ENCODE peak calls at places on chromosomes 16 and 17, in eight cellular contexts. One of them, this sample, is unnamed.

GRCh38 chr17:41647038-41647813 is 22.9 kb upstream of the KRT17 start:
- DNase-seq in D341Med: no peak
- DNase-seq in NCI-H1092: no peak
- DNase-seq in tibial artery: no peak
- DNase-seq in stimulated activated CD4-positive, alpha-beta T cell treated with anti-CD3 and anti-CD28 coated beads, TNF-alpha, amount 100 ng/mL, for 1 hour: no peak
- DNase-seq in T-helper 2 cell: no peak
- DNase-seq in mesendoderm: peak
- DNase-seq in stimulated activated CD8-positive, alpha-beta memory T cell treated with anti-CD3 and anti-CD28 coated beads, Interleukin-2, amount 100 ng/mL, for 1 hour: no peak
- DNase-seq in this sample: peak

GRCh38 chr17:77479372-77479781 is 338.6 kb downstream of the SEC14L1 start:
- DNase-seq in tibial artery: no peak
- DNase-seq in NCI-H1092: no peak
- DNase-seq in D341Med: no peak
- DNase-seq in stimulated activated CD8-positive, alpha-beta memory T cell treated with anti-CD3 and anti-CD28 coated beads, Interleukin-2, amount 100 ng/mL, for 1 hour: no peak
- DNase-seq in T-helper 2 cell: no peak
- DNase-seq in stimulated activated CD4-positive, alpha-beta T cell treated with anti-CD3 and anti-CD28 coated beads, TNF-alpha, amount 100 ng/mL, for 1 hour: no peak
- DNase-seq in mesendoderm: peak
- DNase-seq in this sample: no peak

GRCh38 chr16:67326472-67327309 is at the start of the genes KCTD19 and LRRC36:
- DNase-seq in NCI-H1092: peak
- DNase-seq in T-helper 2 cell: peak
- DNase-seq in mesendoderm: peak
- DNase-seq in tibial artery: peak
- DNase-seq in stimulated activated CD8-positive, alpha-beta memory T cell treated with anti-CD3 and anti-CD28 coated beads, Interleukin-2, amount 100 ng/mL, for 1 hour: peak
- DNase-seq in stimulated activated CD4-positive, alpha-beta T cell treated with anti-CD3 and anti-CD28 coated beads, TNF-alpha, amount 100 ng/mL, for 1 hour: peak
- DNase-seq in D341Med: peak
- DNase-seq in this sample: peak

GRCh38 chr17:67488161-67488560 is 111.1 kb downstream of the PITPNC1 start:
- DNase-seq in mesendoderm: no peak
- DNase-seq in T-helper 2 cell: no peak
- DNase-seq in stimulated activated CD8-positive, alpha-beta memory T cell treated with anti-CD3 and anti-CD28 coated beads, Interleukin-2, amount 100 ng/mL, for 1 hour: no peak
- DNase-seq in D341Med: peak
- DNase-seq in tibial artery: peak
- DNase-seq in stimulated activated CD4-positive, alpha-beta T cell treated with anti-CD3 and anti-CD28 coated beads, TNF-alpha, amount 100 ng/mL, for 1 hour: no peak
- DNase-seq in NCI-H1092: no peak
- DNase-seq in this sample: no peak

GRCh38 chr16:84687715-84688114 is 12.1 kb upstream of the USP10 start:
- DNase-seq in tibial artery: no peak
- DNase-seq in T-helper 2 cell: no peak
- DNase-seq in D341Med: no peak
- DNase-seq in mesendoderm: no peak
- DNase-seq in NCI-H1092: no peak
- DNase-seq in stimulated activated CD4-positive, alpha-beta T cell treated with anti-CD3 and anti-CD28 coated beads, TNF-alpha, amount 100 ng/mL, for 1 hour: no peak
- DNase-seq in stimulated activated CD8-positive, alpha-beta memory T cell treated with anti-CD3 and anti-CD28 coated beads, Interleukin-2, amount 100 ng/mL, for 1 hour: no peak
- DNase-seq in this sample: no peak

GRCh38 chr17:7084058-7084457 is 4.0 kb upstream of the CLEC10A start:
- DNase-seq in NCI-H1092: no peak
- DNase-seq in D341Med: no peak
- DNase-seq in tibial artery: no peak
- DNase-seq in mesendoderm: no peak
- DNase-seq in stimulated activated CD8-positive, alpha-beta memory T cell treated with anti-CD3 and anti-CD28 coated beads, Interleukin-2, amount 100 ng/mL, for 1 hour: no peak
- DNase-seq in T-helper 2 cell: no peak
- DNase-seq in stimulated activated CD4-positive, alpha-beta T cell treated with anti-CD3 and anti-CD28 coated beads, TNF-alpha, amount 100 ng/mL, for 1 hour: no peak
- DNase-seq in this sample: no peak

GRCh38 chr16:12906271-12906670 is 4.9 kb downstream of the SHISA9 start:
- DNase-seq in mesendoderm: no peak
- DNase-seq in stimulated activated CD8-positive, alpha-beta memory T cell treated with anti-CD3 and anti-CD28 coated beads, Interleukin-2, amount 100 ng/mL, for 1 hour: no peak
- DNase-seq in NCI-H1092: no peak
- DNase-seq in T-helper 2 cell: no peak
- DNase-seq in stimulated activated CD4-positive, alpha-beta T cell treated with anti-CD3 and anti-CD28 coated beads, TNF-alpha, amount 100 ng/mL, for 1 hour: no peak
- DNase-seq in tibial artery: no peak
- DNase-seq in D341Med: no peak
- DNase-seq in this sample: no peak

GRCh38 chr17:50141026-50141749 is 9.3 kb downstream of the PPP1R9B start:
- DNase-seq in tibial artery: no peak
- DNase-seq in stimulated activated CD8-positive, alpha-beta memory T cell treated with anti-CD3 and anti-CD28 coated beads, Interleukin-2, amount 100 ng/mL, for 1 hour: no peak
- DNase-seq in stimulated activated CD4-positive, alpha-beta T cell treated with anti-CD3 and anti-CD28 coated beads, TNF-alpha, amount 100 ng/mL, for 1 hour: no peak
- DNase-seq in T-helper 2 cell: no peak
- DNase-seq in D341Med: no peak
- DNase-seq in mesendoderm: no peak
- DNase-seq in NCI-H1092: no peak
- DNase-seq in this sample: no peak

GRCh38 chr17:82487898-82488297 is 29.4 kb downstream of the NARF start:
- DNase-seq in stimulated activated CD4-positive, alpha-beta T cell treated with anti-CD3 and anti-CD28 coated beads, TNF-alpha, amount 100 ng/mL, for 1 hour: no peak
- DNase-seq in T-helper 2 cell: no peak
- DNase-seq in stimulated activated CD8-positive, alpha-beta memory T cell treated with anti-CD3 and anti-CD28 coated beads, Interleukin-2, amount 100 ng/mL, for 1 hour: no peak
- DNase-seq in mesendoderm: no peak
- DNase-seq in NCI-H1092: no peak
- DNase-seq in D341Med: peak
- DNase-seq in tibial artery: no peak
- DNase-seq in this sample: no peak

GRCh38 chr16:70331588-70332358 is 14.9 kb upstream of the DDX19A start:
- DNase-seq in NCI-H1092: no peak
- DNase-seq in stimulated activated CD4-positive, alpha-beta T cell treated with anti-CD3 and anti-CD28 coated beads, TNF-alpha, amount 100 ng/mL, for 1 hour: no peak
- DNase-seq in mesendoderm: peak
- DNase-seq in D341Med: peak
- DNase-seq in tibial artery: no peak
- DNase-seq in T-helper 2 cell: no peak
- DNase-seq in stimulated activated CD8-positive, alpha-beta memory T cell treated with anti-CD3 and anti-CD28 coated beads, Interleukin-2, amount 100 ng/mL, for 1 hour: no peak
- DNase-seq in this sample: no peak

GRCh38 chr17:65169691-65170090 is 32.5 kb downstream of the RGS9 start:
- DNase-seq in stimulated activated CD4-positive, alpha-beta T cell treated with anti-CD3 and anti-CD28 coated beads, TNF-alpha, amount 100 ng/mL, for 1 hour: no peak
- DNase-seq in mesendoderm: no peak
- DNase-seq in T-helper 2 cell: no peak
- DNase-seq in NCI-H1092: no peak
- DNase-seq in tibial artery: no peak
- DNase-seq in D341Med: no peak
- DNase-seq in stimulated activated CD8-positive, alpha-beta memory T cell treated with anti-CD3 and anti-CD28 coated beads, Interleukin-2, amount 100 ng/mL, for 1 hour: no peak
- DNase-seq in this sample: no peak

GRCh38 chr17:65103896-65104295 is 33.3 kb upstream of the RGS9 start:
- DNase-seq in NCI-H1092: no peak
- DNase-seq in stimulated activated CD8-positive, alpha-beta memory T cell treated with anti-CD3 and anti-CD28 coated beads, Interleukin-2, amount 100 ng/mL, for 1 hour: no peak
- DNase-seq in T-helper 2 cell: no peak
- DNase-seq in mesendoderm: no peak
- DNase-seq in tibial artery: no peak
- DNase-seq in stimulated activated CD4-positive, alpha-beta T cell treated with anti-CD3 and anti-CD28 coated beads, TNF-alpha, amount 100 ng/mL, for 1 hour: no peak
- DNase-seq in D341Med: no peak
- DNase-seq in this sample: no peak

This sample was measured in central memory CD8-positive, alpha-beta T cell.